ENCODE peak calls at places on chromosomes 6 and 20, in seven cellular contexts. One of them, this sample, is unnamed.

GRCh38 chr6:41072836-41073202 is at the start of gene NFYA:
- DNase-seq in hypothalamus: peak; percentile 100
- DNase-seq in H9: peak; percentile 99
- DNase-seq in kidney epithelial cell: peak; percentile 86
- DNase-seq in NB4: no peak
- DNase-seq in D341Med: peak; percentile 93
- DNase-seq in breast epithelium: no peak
- DNase-seq in this sample: no peak

GRCh38 chr6:98992494-98992893 is 44.7 kb upstream of the FBXL4 start:
- DNase-seq in hypothalamus: no peak
- DNase-seq in H9: no peak
- DNase-seq in kidney epithelial cell: no peak
- DNase-seq in NB4: no peak
- DNase-seq in D341Med: no peak
- DNase-seq in breast epithelium: no peak
- DNase-seq in this sample: no peak

GRCh38 chr6:35629876-35630378 is 58.8 kb downstream of the FKBP5 start:
- DNase-seq in hypothalamus: no peak
- DNase-seq in H9: no peak
- DNase-seq in kidney epithelial cell: no peak
- DNase-seq in NB4: no peak
- DNase-seq in D341Med: no peak
- DNase-seq in breast epithelium: no peak
- DNase-seq in this sample: no peak

GRCh38 chr6:152975204-152975915 is 7.5 kb downstream of the FBXO5 start:
- DNase-seq in hypothalamus: no peak
- DNase-seq in H9: no peak
- DNase-seq in kidney epithelial cell: no peak
- DNase-seq in NB4: peak; percentile 62
- DNase-seq in D341Med: no peak
- DNase-seq in breast epithelium: no peak
- DNase-seq in this sample: no peak

GRCh38 chr20:23228912-23229311 is 121.7 kb upstream of the NXT1 start:
- DNase-seq in hypothalamus: no peak
- DNase-seq in H9: no peak
- DNase-seq in kidney epithelial cell: no peak
- DNase-seq in NB4: no peak
- DNase-seq in D341Med: no peak
- DNase-seq in breast epithelium: no peak
- DNase-seq in this sample: no peak

GRCh38 chr6:69624944-69625343 is 171.9 kb downstream of the LMBRD1 start:
- DNase-seq in hypothalamus: no peak
- DNase-seq in H9: no peak
- DNase-seq in kidney epithelial cell: no peak
- DNase-seq in NB4: no peak
- DNase-seq in D341Med: no peak
- DNase-seq in breast epithelium: no peak
- DNase-seq in this sample: no peak

GRCh38 chr20:23963941-23964340 is 24.6 kb downstream of the GGTLC1 start:
- DNase-seq in hypothalamus: no peak
- DNase-seq in H9: no peak
- DNase-seq in kidney epithelial cell: no peak
- DNase-seq in NB4: no peak
- DNase-seq in D341Med: no peak
- DNase-seq in breast epithelium: no peak
- DNase-seq in this sample: no peak

GRCh38 chr6:19838442-19839236 is 1.5 kb downstream of the ID4 start:
- DNase-seq in hypothalamus: no peak
- DNase-seq in H9: peak; percentile 74
- DNase-seq in kidney epithelial cell: no peak
- DNase-seq in NB4: no peak
- DNase-seq in D341Med: peak; percentile 61
- DNase-seq in breast epithelium: peak; percentile 73
- DNase-seq in this sample: peak; percentile 57

GRCh38 chr6:72519871-72520270 is 102.0 kb upstream of the KCNQ5 start:
- DNase-seq in hypothalamus: no peak
- DNase-seq in H9: no peak
- DNase-seq in kidney epithelial cell: no peak
- DNase-seq in NB4: no peak
- DNase-seq in D341Med: no peak
- DNase-seq in breast epithelium: no peak
- DNase-seq in this sample: no peak

GRCh38 chr20:15236812-15237211 is 899.4 kb upstream of the FLRT3 start:
- DNase-seq in hypothalamus: no peak
- DNase-seq in H9: peak; percentile 71
- DNase-seq in kidney epithelial cell: no peak
- DNase-seq in NB4: peak; percentile 79
- DNase-seq in D341Med: peak; percentile 50
- DNase-seq in breast epithelium: no peak
- DNase-seq in this sample: no peak

GRCh38 chr6:136326038-136326561 is 36.5 kb upstream of the BCLAF1 start:
- DNase-seq in hypothalamus: no peak
- DNase-seq in H9: no peak
- DNase-seq in kidney epithelial cell: peak; percentile 23
- DNase-seq in NB4: no peak
- DNase-seq in D341Med: peak; percentile 71
- DNase-seq in breast epithelium: no peak
- DNase-seq in this sample: no peak

GRCh38 chr20:48930035-48930434 is 8.5 kb downstream of the ARFGEF2 start:
- DNase-seq in hypothalamus: no peak
- DNase-seq in H9: no peak
- DNase-seq in kidney epithelial cell: no peak
- DNase-seq in NB4: no peak
- DNase-seq in D341Med: no peak
- DNase-seq in breast epithelium: no peak
- DNase-seq in this sample: no peak

GRCh38 chr6:149334682-149335160 is 17.2 kb downstream of the TAB2 start:
- DNase-seq in hypothalamus: no peak
- DNase-seq in H9: no peak
- DNase-seq in kidney epithelial cell: peak; percentile 85
- DNase-seq in NB4: no peak
- DNase-seq in D341Med: no peak
- DNase-seq in breast epithelium: no peak
- DNase-seq in this sample: no peak

GRCh38 chr6:89412071-89413005 is at the start of gene RRAGD:
- DNase-seq in hypothalamus: peak; percentile 26
- DNase-seq in H9: peak; percentile 54
- DNase-seq in kidney epithelial cell: no peak
- DNase-seq in NB4: peak; percentile 85
- DNase-seq in D341Med: peak; percentile 93
- DNase-seq in breast epithelium: peak; percentile 65
- DNase-seq in this sample: peak; percentile 45

GRCh38 chr6:43367245-43367984 is 2.0 kb downstream of the ZNF318 start:
- DNase-seq in hypothalamus: no peak
- DNase-seq in H9: no peak
- DNase-seq in kidney epithelial cell: no peak
- DNase-seq in NB4: peak; percentile 60
- DNase-seq in D341Med: no peak
- DNase-seq in breast epithelium: no peak
- DNase-seq in this sample: no peak

GRCh38 chr6:35905141-35905785 is 15.6 kb downstream of the SRPK1 start:
- DNase-seq in hypothalamus: no peak
- DNase-seq in H9: no peak
- DNase-seq in kidney epithelial cell: no peak
- DNase-seq in NB4: no peak
- DNase-seq in D341Med: no peak
- DNase-seq in breast epithelium: no peak
- DNase-seq in this sample: no peak

GRCh38 chr20:38888059-38888831 is 38.0 kb upstream of the FAM83D start:
- DNase-seq in hypothalamus: no peak
- DNase-seq in H9: no peak
- DNase-seq in kidney epithelial cell: no peak
- DNase-seq in NB4: no peak
- DNase-seq in D341Med: no peak
- DNase-seq in breast epithelium: peak; percentile 38
- DNase-seq in this sample: no peak

GRCh38 chr6:43107344-43108062 is 31.4 kb downstream of the PTK7 start:
- DNase-seq in hypothalamus: no peak
- DNase-seq in H9: no peak
- DNase-seq in kidney epithelial cell: no peak
- DNase-seq in NB4: no peak
- DNase-seq in D341Med: no peak
- DNase-seq in breast epithelium: no peak
- DNase-seq in this sample: no peak

GRCh38 chr20:36147707-36148106 is 6.8 kb upstream of the EPB41L1 start:
- DNase-seq in hypothalamus: no peak
- DNase-seq in H9: no peak
- DNase-seq in kidney epithelial cell: no peak
- DNase-seq in NB4: no peak
- DNase-seq in D341Med: no peak
- DNase-seq in breast epithelium: no peak
- DNase-seq in this sample: no peak

GRCh38 chr6:148831064-148831463 is 84.2 kb downstream of the UST start:
- DNase-seq in hypothalamus: no peak
- DNase-seq in H9: no peak
- DNase-seq in kidney epithelial cell: no peak
- DNase-seq in NB4: no peak
- DNase-seq in D341Med: no peak
- DNase-seq in breast epithelium: no peak
- DNase-seq in this sample: no peak

GRCh38 chr6:142796571-142796970 is 148.4 kb downstream of the HIVEP2 start:
- DNase-seq in hypothalamus: no peak
- DNase-seq in H9: no peak
- DNase-seq in kidney epithelial cell: no peak
- DNase-seq in NB4: peak; percentile 85
- DNase-seq in D341Med: no peak
- DNase-seq in breast epithelium: no peak
- DNase-seq in this sample: no peak

GRCh38 chr6:7316658-7317533 is 3.9 kb upstream of the SSR1 start:
- DNase-seq in hypothalamus: no peak
- DNase-seq in H9: peak; percentile 40
- DNase-seq in kidney epithelial cell: no peak
- DNase-seq in NB4: no peak
- DNase-seq in D341Med: no peak
- DNase-seq in breast epithelium: no peak
- DNase-seq in this sample: no peak

GRCh38 chr20:62501801-62502495 is 26.2 kb upstream of the GATA5 start:
- DNase-seq in hypothalamus: no peak
- DNase-seq in H9: no peak
- DNase-seq in kidney epithelial cell: peak; percentile 98
- DNase-seq in NB4: peak; percentile 72
- DNase-seq in D341Med: no peak
- DNase-seq in breast epithelium: no peak
- DNase-seq in this sample: no peak

GRCh38 chr6:41201784-41202181 is 834 bp upstream of the TREML2 start:
- DNase-seq in hypothalamus: no peak
- DNase-seq in H9: no peak
- DNase-seq in kidney epithelial cell: no peak
- DNase-seq in NB4: peak; percentile 30
- DNase-seq in D341Med: no peak
- DNase-seq in breast epithelium: no peak
- DNase-seq in this sample: no peak

GRCh38 chr6:75691012-75691411 is 58.0 kb upstream of the MYO6 start:
- DNase-seq in hypothalamus: no peak
- DNase-seq in H9: no peak
- DNase-seq in kidney epithelial cell: no peak
- DNase-seq in NB4: peak; percentile 56
- DNase-seq in D341Med: no peak
- DNase-seq in breast epithelium: no peak
- DNase-seq in this sample: no peak

GRCh38 chr6:69286341-69286740 is 510.5 kb downstream of the LMBRD1 start:
- DNase-seq in hypothalamus: no peak
- DNase-seq in H9: no peak
- DNase-seq in kidney epithelial cell: no peak
- DNase-seq in NB4: no peak
- DNase-seq in D341Med: no peak
- DNase-seq in breast epithelium: no peak
- DNase-seq in this sample: no peak

GRCh38 chr6:154805288-154805911 is 72.2 kb downstream of the SCAF8 start:
- DNase-seq in hypothalamus: no peak
- DNase-seq in H9: no peak
- DNase-seq in kidney epithelial cell: no peak
- DNase-seq in NB4: peak; percentile 58
- DNase-seq in D341Med: peak; percentile 49
- DNase-seq in breast epithelium: no peak
- DNase-seq in this sample: no peak

GRCh38 chr6:156854466-156855161 is 77.4 kb downstream of the ARID1B start:
- DNase-seq in hypothalamus: no peak
- DNase-seq in H9: no peak
- DNase-seq in kidney epithelial cell: no peak
- DNase-seq in NB4: no peak
- DNase-seq in D341Med: no peak
- DNase-seq in breast epithelium: no peak
- DNase-seq in this sample: no peak

GRCh38 chr20:36761125-36761524 is 12.4 kb downstream of the DSN1 start:
- DNase-seq in hypothalamus: no peak
- DNase-seq in H9: no peak
- DNase-seq in kidney epithelial cell: no peak
- DNase-seq in NB4: no peak
- DNase-seq in D341Med: no peak
- DNase-seq in breast epithelium: no peak
- DNase-seq in this sample: no peak

GRCh38 chr6:70398783-70399730 is 14.3 kb upstream of the FAM135A start:
- DNase-seq in hypothalamus: no peak
- DNase-seq in H9: no peak
- DNase-seq in kidney epithelial cell: peak; percentile 98
- DNase-seq in NB4: no peak
- DNase-seq in D341Med: no peak
- DNase-seq in breast epithelium: no peak
- DNase-seq in this sample: no peak

GRCh38 chr6:26121141-26122004 is 34.1 kb downstream of the HFE start:
- DNase-seq in hypothalamus: no peak
- DNase-seq in H9: no peak
- DNase-seq in kidney epithelial cell: peak; percentile 89
- DNase-seq in NB4: no peak
- DNase-seq in D341Med: no peak
- DNase-seq in breast epithelium: no peak
- DNase-seq in this sample: no peak

GRCh38 chr20:54200487-54201267 is 7.2 kb upstream of the PFDN4 start:
- DNase-seq in hypothalamus: no peak
- DNase-seq in H9: no peak
- DNase-seq in kidney epithelial cell: no peak
- DNase-seq in NB4: no peak
- DNase-seq in D341Med: no peak
- DNase-seq in breast epithelium: no peak
- DNase-seq in this sample: no peak

GRCh38 chr20:37711001-37711400 is 17.2 kb downstream of the CTNNBL1 start:
- DNase-seq in hypothalamus: no peak
- DNase-seq in H9: no peak
- DNase-seq in kidney epithelial cell: no peak
- DNase-seq in NB4: no peak
- DNase-seq in D341Med: no peak
- DNase-seq in breast epithelium: no peak
- DNase-seq in this sample: no peak

GRCh38 chr20:38806855-38807655 is 1.6 kb downstream of the PPP1R16B start:
- DNase-seq in hypothalamus: no peak
- DNase-seq in H9: no peak
- DNase-seq in kidney epithelial cell: no peak
- DNase-seq in NB4: peak; percentile 40
- DNase-seq in D341Med: no peak
- DNase-seq in breast epithelium: no peak
- DNase-seq in this sample: no peak

GRCh38 chr20:15642676-15643075 is 930.6 kb downstream of the KIF16B start:
- DNase-seq in hypothalamus: no peak
- DNase-seq in H9: no peak
- DNase-seq in kidney epithelial cell: no peak
- DNase-seq in NB4: no peak
- DNase-seq in D341Med: no peak
- DNase-seq in breast epithelium: no peak
- DNase-seq in this sample: no peak

GRCh38 chr6:45970326-45970725 is 45.3 kb downstream of the CLIC5 start:
- DNase-seq in hypothalamus: no peak
- DNase-seq in H9: no peak
- DNase-seq in kidney epithelial cell: no peak
- DNase-seq in NB4: peak; percentile 49
- DNase-seq in D341Med: no peak
- DNase-seq in breast epithelium: no peak
- DNase-seq in this sample: no peak

GRCh38 chr6:26272171-26272631 is 92.8 kb upstream of the BTN3A2 start:
- DNase-seq in hypothalamus: no peak
- DNase-seq in H9: peak; percentile 67
- DNase-seq in kidney epithelial cell: no peak
- DNase-seq in NB4: peak; percentile 48
- DNase-seq in D341Med: peak; percentile 30
- DNase-seq in breast epithelium: peak; percentile 55
- DNase-seq in this sample: peak; percentile 53

GRCh38 chr20:38369387-38369786 is 23.1 kb downstream of the LBP start:
- DNase-seq in hypothalamus: no peak
- DNase-seq in H9: no peak
- DNase-seq in kidney epithelial cell: no peak
- DNase-seq in NB4: peak; percentile 64
- DNase-seq in D341Med: no peak
- DNase-seq in breast epithelium: no peak
- DNase-seq in this sample: no peak

This sample was measured in ovary.